ENCODE peak calls at places on chromosomes 12 and 14, in nine cellular contexts. P is HFFc6, J is GM13976, F is sigmoid colon, Z is type B pancreatic cell, Y is suprapubic skin, D is left ventricle myocardium inferior, B is right lobe of liver, H is BJ. L is an unnamed sample.

GRCh38 chr14:90812109-90812508 is 4.1 kb downstream of the TTC7B start:
- DNase-seq in P (no peak), J (no peak), F (no peak), Z (no peak), Y (no peak), D (no peak), B (peak; percentile 81), H (no peak), L (no peak)

GRCh38 chr14:96741151-96741977 is 55.8 kb upstream of the VRK1 start:
- DNase-seq in P (peak; percentile 32), J (peak; percentile 89), F (peak; percentile 67), Z (peak; percentile 85), Y (no peak), D (peak; percentile 51), B (peak; percentile 62), H (no peak), L (peak; percentile 70)

GRCh38 chr12:131092911-131093901 is 139.5 kb downstream of the ADGRD1 start:
- DNase-seq in P (no peak), J (peak; percentile 81), F (peak; percentile 54), Z (peak; percentile 49), Y (peak; percentile 69), D (no peak), B (peak; percentile 42), H (no peak), L (no peak)

GRCh38 chr14:100307215-100308111 is 1.2 kb upstream of the SLC25A29 start:
- DNase-seq in P (no peak), J (no peak), F (no peak), Z (no peak), Y (no peak), D (no peak), B (no peak), H (no peak), L (no peak)

GRCh38 chr12:19710811-19711793 is 271.8 kb downstream of the AEBP2 start:
- DNase-seq in P (no peak), J (no peak), F (peak; percentile 82), Z (no peak), Y (no peak), D (no peak), B (no peak), H (no peak), L (no peak)

GRCh38 chr12:78963439-78964222 is 99.1 kb downstream of the SYT1 start:
- DNase-seq in P (peak; percentile 4), J (no peak), F (no peak), Z (no peak), Y (no peak), D (no peak), B (no peak), H (no peak), L (no peak)

GRCh38 chr12:53049582-53050318 is at the start of gene TNS2:
- DNase-seq in P (no peak), J (no peak), F (peak; percentile 95), Z (no peak), Y (peak; percentile 93), D (peak; percentile 89), B (peak; percentile 87), H (no peak), L (no peak)

GRCh38 chr12:91349451-91349850 is 166.8 kb upstream of the DCN start:
- DNase-seq in P (no peak), J (no peak), F (no peak), Z (no peak), Y (no peak), D (no peak), B (no peak), H (no peak), L (no peak)

DNA sequence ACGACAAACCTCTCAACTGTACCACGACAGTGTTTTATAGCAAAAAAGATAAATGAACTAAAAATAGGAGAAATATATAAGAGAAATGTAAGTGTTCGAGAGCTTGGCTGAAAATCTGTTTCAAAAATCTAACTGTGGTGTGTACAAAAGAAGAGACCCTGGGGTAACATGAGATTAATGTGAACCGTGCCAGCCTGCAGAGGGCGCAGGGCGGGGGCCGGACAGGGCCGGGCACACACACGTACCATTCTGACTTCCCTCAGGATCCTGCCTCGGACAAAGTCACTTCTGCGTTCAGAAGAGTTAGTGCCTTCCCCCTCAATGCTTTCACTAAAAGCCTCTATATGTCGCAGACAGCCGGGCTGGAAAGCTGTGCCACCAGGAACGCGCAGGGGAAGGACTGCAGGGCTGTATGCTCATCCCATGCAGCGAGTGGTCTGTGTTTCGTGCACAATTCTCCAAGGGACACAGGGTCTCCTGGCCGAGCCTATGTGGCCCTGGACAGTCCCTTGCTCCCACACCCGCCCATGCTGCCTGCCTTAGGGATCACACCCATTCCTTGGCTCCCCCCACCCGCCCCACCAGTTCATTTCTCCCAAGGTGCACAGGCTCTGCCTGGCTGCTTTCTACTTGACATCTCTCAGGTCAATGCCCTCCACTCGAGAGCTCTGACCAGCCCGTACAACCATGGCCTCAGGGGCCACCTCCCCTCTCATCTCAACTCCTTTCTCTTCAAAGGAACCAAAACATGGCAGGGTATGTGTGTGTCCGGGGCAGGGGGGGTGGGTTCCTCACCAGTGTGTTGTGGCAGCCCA is 8.5 kb downstream of the CDCA4 start:
- DNase-seq in P (no peak), J (no peak), F (no peak), Z (no peak), Y (no peak), D (no peak), B (no peak), H (no peak), L (no peak)
- TF ChIP-seq CTCF in P (peak; percentile 43), J (no peak), F (peak; percentile 55), Z (peak; percentile 29), Y (peak; percentile 53), D (peak; percentile 57), B (no peak), H (peak; percentile 39), L (no peak)

GRCh38 chr14:54566152-54566409 is 847 bp upstream of the SAMD4A start:
- DNase-seq in P (no peak), J (no peak), F (no peak), Z (no peak), Y (no peak), D (no peak), B (no peak), H (no peak), L (no peak)
- TF ChIP-seq CTCF in P (no peak), J (no peak), F (no peak), Z (no peak), Y (no peak), D (no peak), B (no peak), H (no peak), L (no peak)

GRCh38 chr14:103694572-103695026 is 20.7 kb downstream of the XRCC3 start:
- DNase-seq in P (no peak), J (no peak), F (no peak), Z (no peak), Y (peak; percentile 54), D (no peak), B (no peak), H (no peak), L (no peak)
- TF ChIP-seq CTCF in P (peak; percentile 18), J (no peak), F (no peak), Z (no peak), Y (no peak), D (no peak), B (no peak), H (no peak), L (no peak)

DNA sequence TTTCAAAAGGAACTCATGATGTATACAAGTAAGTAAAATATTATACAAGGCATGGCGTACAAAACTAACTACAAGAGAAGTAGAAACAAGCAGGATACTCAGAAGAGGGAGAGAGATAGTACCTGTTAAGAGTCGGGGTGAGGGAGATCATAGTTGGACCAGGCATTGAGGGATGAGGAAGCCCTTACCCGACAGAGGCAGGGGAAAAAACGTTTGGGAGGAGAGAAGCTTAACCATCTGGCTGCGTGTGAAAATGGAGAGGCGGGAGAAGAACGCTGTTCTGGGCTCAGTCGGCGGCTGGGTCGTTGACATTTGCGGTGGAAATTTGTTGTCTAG is 575 bp upstream of the FMNL3 start:
- DNase-seq in P (no peak), J (no peak), F (no peak), Z (no peak), Y (no peak), D (no peak), B (no peak), H (no peak), L (no peak)
- TF ChIP-seq CTCF in P (peak; percentile 64), J (no peak), F (no peak), Z (no peak), Y (no peak), D (peak; percentile 2), B (no peak), H (no peak), L (no peak)

GRCh38 chr12:100159391-100160104 is 16.9 kb upstream of the BLTP3B start:
- DNase-seq in P (no peak), J (no peak), F (no peak), Z (no peak), Y (no peak), D (no peak), B (no peak), H (no peak), L (no peak)

GRCh38 chr12:100164153-100164704 is 21.6 kb upstream of the BLTP3B start:
- DNase-seq in P (no peak), J (no peak), F (no peak), Z (no peak), Y (peak; percentile 31), D (no peak), B (peak; percentile 14), H (no peak), L (no peak)

GRCh38 chr12:100165356-100165755 is 22.7 kb upstream of the BLTP3B start:
- DNase-seq in P (no peak), J (no peak), F (no peak), Z (no peak), Y (no peak), D (no peak), B (no peak), H (no peak), L (no peak)

GRCh38 chr12:100166232-100166631 is 23.6 kb upstream of the BLTP3B start:
- DNase-seq in P (no peak), J (no peak), F (no peak), Z (no peak), Y (peak; percentile 59), D (no peak), B (peak; percentile 30), H (no peak), L (no peak)

GRCh38 chr12:100163416-100164152 is 20.9 kb upstream of the BLTP3B start:
- DNase-seq in P (peak; percentile 48), J (peak; percentile 73), F (peak; percentile 87), Z (peak; percentile 77), Y (peak; percentile 87), D (peak; percentile 81), B (peak; percentile 86), H (no peak), L (peak; percentile 34)
- TF ChIP-seq CTCF in P (peak; percentile 34), J (no peak), F (no peak), Z (peak; percentile 45), Y (peak; percentile 22), D (peak; percentile 42), B (peak; percentile 27), H (peak; percentile 25), L (peak; percentile 19)

L was measured in natural killer cell.